ENCODE peak calls at places on chromosomes 13 and 19, in seven cellular contexts. X is activated T-helper 1 cell treated with Interleukin-2 at 50 U/mL for 16 hours; W is astrocyte of the spinal cord; V is left ventricle myocardium inferior; M is cardiac fibroblast; Q is tibial artery; D is activated gamma-delta T cell treated with anti-CD3 and anti-CD28 coated beads, Interleukin-2, amount 50 U/mL, for 16 hours. B is an unnamed sample.

GRCh38 chr13:79986890-79987289 is 354.0 kb downstream of the SPRY2 start:
- DNase-seq in Q (no peak), W (no peak), V (no peak), X (no peak), D (no peak), M (peak; percentile 42), B (no peak)

GRCh38 chr13:113564331-113565023 is 20.1 kb upstream of the TFDP1 start:
- DNase-seq in V (no peak), W (no peak), D (no peak), X (no peak), Q (no peak), M (no peak), B (no peak)

GRCh38 chr13:109215377-109215776 is 571.0 kb downstream of the IRS2 start:
- DNase-seq in X (no peak), M (no peak), Q (no peak), D (no peak), W (no peak), V (no peak), B (no peak)

GRCh38 chr19:3983936-3984583 is 1.2 kb downstream of the EEF2 start:
- DNase-seq in V (no peak), W (peak; percentile 33), Q (peak; percentile 69), X (no peak), M (peak; percentile 59), D (no peak), B (no peak)

GRCh38 chr19:6724631-6725185 is 4.3 kb upstream of the C3 start:
- DNase-seq in V (no peak), W (no peak), D (no peak), Q (no peak), M (no peak), X (no peak), B (no peak)

GRCh38 chr19:55672418-55672817 is 2.6 kb upstream of the EPN1 start:
- DNase-seq in V (no peak), D (no peak), Q (no peak), M (peak; percentile 57), X (no peak), W (no peak), B (no peak)

GRCh38 chr19:7742575-7742974 is 4.8 kb downstream of the CD209 start:
- DNase-seq in M (no peak), X (no peak), V (no peak), W (no peak), Q (no peak), D (no peak), B (no peak)

GRCh38 chr19:7372810-7373209 is 24.1 kb downstream of the ARHGEF18 start:
- DNase-seq in V (no peak), X (no peak), D (no peak), W (no peak), M (no peak), Q (no peak), B (no peak)

GRCh38 chr13:36706755-36707154 is 32.9 kb downstream of the SERTM1 start:
- DNase-seq in M (peak; percentile 68), X (no peak), V (no peak), W (peak; percentile 86), D (no peak), Q (no peak), B (peak; percentile 90)

GRCh38 chr19:4362871-4363545 is 19.6 kb downstream of the MPND start:
- DNase-seq in M (no peak), D (no peak), X (no peak), Q (peak; percentile 58), W (no peak), V (no peak), B (no peak)

GRCh38 chr19:9295411-9295849 is 14.2 kb downstream of the ZNF699 start:
- DNase-seq in D (no peak), V (no peak), X (no peak), Q (no peak), M (peak; percentile 28), W (no peak), B (no peak)

GRCh38 chr13:102402292-102402691 is 444 bp upstream of the FGF14 start:
- DNase-seq in V (peak; percentile 16), W (peak; percentile 42), D (no peak), X (no peak), Q (no peak), M (no peak), B (no peak)

GRCh38 chr19:4868286-4868834 is 893 bp upstream of the PLIN3 start:
- DNase-seq in M (no peak), X (no peak), Q (no peak), D (no peak), V (no peak), W (no peak), B (no peak)

GRCh38 chr19:54152878-54153524 is 6.5 kb downstream of the LENG1 start:
- DNase-seq in V (no peak), Q (no peak), D (no peak), M (peak; percentile 41), W (no peak), X (no peak), B (no peak)

GRCh38 chr13:51765142-51765515 is 38.8 kb downstream of the DHRS12 start:
- DNase-seq in V (no peak), W (no peak), D (no peak), M (no peak), Q (no peak), X (no peak), B (no peak)